ENCODE peak calls at places on chromosome 14, in seven cellular contexts. U, Q, R, S, V, B and D are unnamed samples.

GRCh38 chr14:95518045-95518751 is 1.7 kb upstream of the SYNE3 start:
- DNase-seq in Q (no peak), R (no peak), V (no peak), B (no peak), S (peak), U (no peak), D (peak)

GRCh38 chr14:56280843-56281242 is 162.6 kb downstream of the PELI2 start:
- DNase-seq in Q (no peak), S (no peak), U (no peak), V (no peak), B (no peak), R (no peak), D (no peak)

GRCh38 chr14:53470351-53471043 is 317.4 kb upstream of the DDHD1 start:
- DNase-seq in Q (no peak), U (no peak), V (no peak), B (no peak), S (peak), R (no peak), D (peak)

GRCh38 chr14:100623557-100623956 is 36.3 kb upstream of the BEGAIN start:
- DNase-seq in B (no peak), R (no peak), V (no peak), S (no peak), Q (no peak), U (no peak), D (no peak)

GRCh38 chr14:58199726-58200479 is at the start of gene ACTR10:
- DNase-seq in S (peak), R (peak), V (peak), B (peak), U (peak), Q (peak), D (peak)

GRCh38 chr14:100239200-100239839 is 376 bp downstream of the YY1 start:
- DNase-seq in S (peak), R (no peak), B (no peak), V (no peak), U (no peak), Q (peak), D (no peak)

GRCh38 chr14:89139404-89140247 is 277.4 kb downstream of the FOXN3 start:
- DNase-seq in S (no peak), U (no peak), R (no peak), Q (no peak), V (no peak), B (no peak), D (no peak)

GRCh38 chr14:54944737-54945391 is 42.2 kb upstream of the GCH1 start:
- DNase-seq in V (no peak), B (no peak), U (no peak), Q (no peak), S (no peak), R (no peak), D (no peak)

GRCh38 chr14:34365309-34365915 is 96.6 kb downstream of the SPTSSA start:
- DNase-seq in V (no peak), S (peak), Q (no peak), U (no peak), B (no peak), R (no peak), D (peak)

GRCh38 chr14:94640721-94641631 is 28.8 kb downstream of the SERPINA3 start:
- DNase-seq in U (no peak), R (no peak), Q (no peak), V (no peak), B (no peak), S (peak), D (no peak)

GRCh38 chr14:89186850-89187376 is 230.1 kb downstream of the FOXN3 start:
- DNase-seq in U (no peak), V (no peak), Q (no peak), R (no peak), S (peak), B (no peak), D (no peak)

GRCh38 chr14:105205718-105206208 is 24.7 kb upstream of the NUDT14 start:
- DNase-seq in B (no peak), U (no peak), Q (no peak), R (no peak), V (no peak), S (no peak), D (no peak)

GRCh38 chr14:100660498-100661339 is 66.0 kb upstream of the DLK1 start:
- DNase-seq in U (no peak), B (no peak), V (no peak), Q (no peak), S (no peak), R (no peak), D (no peak)

GRCh38 chr14:32422440-32422839 is 93.3 kb downstream of the AKAP6 start:
- DNase-seq in R (no peak), V (no peak), S (no peak), U (no peak), B (no peak), Q (no peak), D (no peak)

GRCh38 chr14:49134940-49135339 is 451.2 kb downstream of the RPS29 start:
- DNase-seq in V (no peak), B (no peak), Q (no peak), U (no peak), S (no peak), R (no peak), D (no peak)

GRCh38 chr14:104894331-104895206 is 29.5 kb downstream of the CEP170B start:
- DNase-seq in V (no peak), U (no peak), S (no peak), Q (no peak), B (no peak), R (peak), D (no peak)

GRCh38 chr14:72904840-72905561 is 11.1 kb upstream of the DPF3 start:
- DNase-seq in B (peak), S (peak), R (peak), U (peak), V (peak), Q (peak), D (peak)

GRCh38 chr14:105168496-105168978 is at the start of gene JAG2:
- DNase-seq in S (peak), B (peak), U (peak), R (no peak), V (no peak), Q (peak), D (peak)

GRCh38 chr14:100306256-100306505 is at the start of gene SLC25A29:
- DNase-seq in R (no peak), U (no peak), V (no peak), Q (no peak), B (no peak), S (no peak), D (no peak)

GRCh38 chr14:104403421-104404220 is 175.9 kb upstream of the C14orf180 start:
- DNase-seq in S (no peak), U (no peak), B (no peak), Q (peak), R (no peak), V (no peak), D (no peak)